ENCODE peak calls at places on chromosome 1, in five cellular contexts. J is activated CD8-positive, alpha-beta T cell treated with anti-CD3 and anti-CD28 coated beads for 36 hours; O is heart left ventricle; P is transverse colon; C is Peyer's patch. S is an unnamed sample.

GRCh38 chr1:6180578-6181311 is 624 bp upstream of the CHD5 start:
- DNase-seq in J (peak), C (peak), P (no peak), O (no peak), S (no peak)

GRCh38 chr1:115748396-115749130 is 20.0 kb downstream of the CASQ2 start:
- DNase-seq in J (no peak), C (no peak), P (no peak), O (no peak), S (no peak)

GRCh38 chr1:162565460-162565859 is 3.9 kb downstream of the UAP1 start:
- DNase-seq in J (peak), O (no peak), P (no peak), C (no peak), S (no peak)

GRCh38 chr1:46673749-46674182 is 2.1 kb downstream of the TEX38 start:
- DNase-seq in J (peak), P (no peak), O (no peak), C (no peak), S (no peak)

GRCh38 chr1:31755197-31755611 is 8.9 kb downstream of the ADGRB2 start:
- DNase-seq in O (peak), J (no peak), C (no peak), P (no peak), S (peak)

GRCh38 chr1:1272341-1273151 is 1.1 kb downstream of the UBE2J2 start:
- DNase-seq in O (no peak), C (peak), P (peak), J (peak), S (no peak)

GRCh38 chr1:20602851-20603450 is 14.1 kb downstream of the CDA start:
- DNase-seq in P (no peak), C (no peak), J (no peak), O (no peak), S (no peak)

GRCh38 chr1:167916766-167917511 is 3.0 kb upstream of the ADCY10 start:
- DNase-seq in P (no peak), J (no peak), O (no peak), C (no peak), S (no peak)

GRCh38 chr1:1665815-1666251 is 7.0 kb upstream of the CDK11B start:
- DNase-seq in O (no peak), J (peak), P (no peak), C (no peak), S (no peak)

DNA sequence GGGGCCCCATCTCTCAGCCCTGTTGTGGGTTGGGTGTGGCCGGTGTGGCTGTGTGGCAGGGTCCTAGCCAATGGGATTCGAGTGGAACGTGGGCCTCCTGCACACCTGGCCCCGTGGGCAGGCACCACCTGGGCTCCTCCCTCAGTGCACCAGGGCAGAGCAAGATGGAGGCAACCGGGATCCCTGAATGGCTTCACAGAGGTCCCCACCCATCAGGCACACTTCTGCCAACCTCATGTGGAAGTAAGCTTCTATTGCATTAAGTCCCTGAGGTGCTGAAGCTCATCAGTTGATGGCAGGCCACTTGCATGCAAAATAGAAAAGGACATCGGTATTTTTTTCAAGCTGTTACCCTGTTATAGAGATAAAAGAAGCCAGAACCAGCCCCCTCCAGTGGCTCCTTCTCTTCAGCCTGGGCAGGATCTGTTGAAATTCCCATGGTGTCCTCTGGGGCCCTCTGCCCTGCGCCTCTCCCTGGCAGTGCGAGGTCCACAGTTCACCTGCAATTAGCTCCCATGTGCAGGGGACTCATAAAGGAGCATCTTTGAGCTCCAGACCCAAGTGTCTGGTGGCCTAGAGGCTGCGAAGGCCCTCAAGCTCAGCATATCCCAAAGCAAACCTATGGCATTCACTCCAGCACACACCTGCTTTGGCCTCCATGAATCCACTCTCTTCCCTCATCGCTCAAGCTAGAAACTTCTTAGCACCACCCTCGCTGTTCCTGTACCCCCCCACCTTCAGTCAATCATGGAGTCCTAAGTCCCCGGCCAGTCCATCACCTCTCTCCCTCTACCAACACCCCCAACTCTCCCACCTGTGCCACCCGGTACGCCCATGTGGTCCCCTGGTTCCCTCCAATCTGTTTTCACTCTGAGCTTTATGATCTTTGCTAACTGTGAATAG is 2.1 kb upstream of the SLC45A1 start:
- DNase-seq in J (no peak), P (no peak), C (no peak), O (no peak), S (no peak)
- TF ChIP-seq CTCF in J (peak), P (no peak), C (no peak), O (no peak), S (no peak)

GRCh38 chr1:119447344-119447743 is 32.4 kb downstream of the HSD3B2 start:
- DNase-seq in O (no peak), C (no peak), J (no peak), P (no peak), S (no peak)

GRCh38 chr1:119448112-119448511 is 33.2 kb downstream of the HSD3B2 start:
- DNase-seq in C (no peak), J (no peak), P (no peak), O (no peak), S (no peak)

GRCh38 chr1:119451158-119451557 is 36.2 kb downstream of the HSD3B2 start:
- DNase-seq in O (no peak), P (no peak), C (no peak), J (no peak), S (no peak)

GRCh38 chr1:119452085-119452484 is 37.1 kb downstream of the HSD3B2 start:
- DNase-seq in C (no peak), J (no peak), P (no peak), O (no peak), S (no peak)

GRCh38 chr1:119449964-119450363 is 35.0 kb downstream of the HSD3B2 start:
- DNase-seq in O (no peak), P (no peak), C (no peak), J (no peak), S (no peak)
- TF ChIP-seq CTCF in O (no peak), P (no peak), C (no peak), J (no peak), S (no peak)

DNA sequence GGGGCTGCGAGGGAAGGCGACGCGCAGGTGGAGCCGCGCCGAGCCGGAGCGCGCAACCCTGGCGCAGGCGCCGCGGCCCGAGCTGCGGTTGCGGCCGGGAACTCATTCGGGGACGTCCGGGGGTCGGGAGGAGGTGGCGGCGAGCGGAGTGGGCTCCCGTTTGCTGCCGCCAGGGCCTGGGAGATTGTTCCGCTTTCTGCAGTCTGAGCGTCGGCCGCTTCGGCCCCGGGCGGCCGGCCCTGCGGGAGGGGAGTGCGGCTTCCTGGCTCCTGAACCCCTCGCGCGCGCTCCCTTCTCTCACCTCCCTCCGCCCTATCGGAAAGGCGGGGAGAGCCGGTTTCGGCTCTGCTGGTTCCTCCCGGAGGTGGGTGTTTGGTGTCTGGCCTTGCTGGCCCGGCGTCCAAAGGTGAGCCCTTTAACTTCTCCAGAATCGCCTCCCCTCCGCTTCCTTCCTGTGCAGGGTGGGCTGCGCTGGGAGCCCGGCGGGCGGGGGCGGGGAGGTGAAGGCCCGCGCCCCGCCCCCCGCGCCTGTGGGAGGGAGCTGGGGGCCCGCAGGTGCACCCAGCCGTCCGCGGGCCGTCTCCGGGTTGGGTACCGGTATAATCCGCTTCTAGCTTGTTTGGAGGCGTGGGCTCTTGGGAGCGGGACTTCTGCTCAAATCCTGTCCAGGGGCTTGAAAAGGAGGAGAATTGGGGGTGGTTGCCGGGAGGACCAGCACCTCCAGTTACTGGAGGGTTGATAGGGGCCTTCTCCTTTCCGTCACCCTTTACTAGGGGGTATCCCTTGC is 683 bp downstream of the LRRC8D start:
- DNase-seq in J (peak), P (peak), O (peak), C (peak), S (peak)
- TF ChIP-seq CTCF in J (no peak), P (no peak), O (no peak), C (peak), S (no peak)

DNA sequence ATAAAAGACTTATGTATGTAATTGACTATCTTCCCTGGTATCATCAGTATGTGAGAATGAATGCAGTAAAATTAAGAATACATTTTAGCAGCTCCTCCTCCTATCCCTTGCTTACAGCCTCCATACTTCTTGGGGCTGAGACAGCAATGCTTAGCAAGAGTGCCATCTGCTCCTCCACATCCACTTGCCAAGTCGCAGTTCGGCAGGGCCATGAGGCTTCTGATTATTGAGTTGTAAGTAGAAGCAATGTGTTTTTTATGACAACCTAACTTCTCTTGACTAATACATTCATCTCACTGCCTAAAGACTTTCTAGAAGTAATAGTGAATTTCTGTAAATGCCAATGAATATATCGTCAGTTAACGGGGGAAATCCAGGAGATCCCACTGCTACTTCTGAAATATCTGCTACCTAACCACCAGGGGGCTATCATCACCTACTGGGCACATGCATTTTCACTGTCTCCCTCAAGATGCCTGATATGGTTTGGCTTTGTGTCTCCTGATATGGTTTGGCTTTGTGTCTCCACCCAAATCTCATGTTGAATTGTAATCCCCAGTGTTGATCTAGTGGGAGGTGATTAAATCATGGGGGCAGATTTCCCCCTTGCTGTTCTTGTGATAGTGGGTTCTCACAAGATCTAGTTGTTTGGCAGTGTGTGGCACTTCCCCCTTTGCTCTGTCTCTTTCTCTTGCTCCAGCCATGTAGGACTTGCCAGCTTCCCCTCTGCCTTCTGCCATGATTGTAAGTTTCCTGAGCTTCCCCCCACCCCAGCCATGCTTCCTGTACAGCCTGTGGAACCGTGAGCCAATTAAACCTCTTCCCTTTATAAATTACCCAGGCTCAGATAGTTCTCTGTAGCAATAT is 59.6 kb downstream of the EXTL2 start:
- DNase-seq in J (peak), O (no peak), C (no peak), P (no peak), S (no peak)
- TF ChIP-seq CTCF in J (peak), O (peak), C (no peak), P (no peak), S (peak)